ENCODE peak calls at places on chromosomes 13 and 19, in four cellular contexts. B is SHP77 treated with DMSO at 0.1 percent for 48 hours, X is LoVo, L is HT1080. J is an unnamed sample.

GRCh38 chr13:82693607-82694006 is 1188.7 kb downstream of the SLITRK1 start:
- DNase-seq in B (no peak), X (no peak), L (no peak), J (no peak)

GRCh38 chr13:106153041-106153440 is 382.4 kb downstream of the EFNB2 start:
- DNase-seq in B (no peak), X (no peak), L (no peak), J (no peak)

GRCh38 chr19:17775991-17776803 is 18.7 kb upstream of the B3GNT3 start:
- DNase-seq in B (no peak), X (no peak), L (no peak), J (peak)

GRCh38 chr13:83879431-83880171 is 2.7 kb downstream of the SLITRK1 start:
- DNase-seq in B (no peak), X (no peak), L (no peak), J (no peak)

GRCh38 chr13:59888408-59888807 is 275.3 kb downstream of the DIAPH3 start:
- DNase-seq in B (no peak), X (no peak), L (no peak), J (no peak)

GRCh38 chr19:55907286-55907685 is 24.9 kb downstream of the NLRP13 start:
- DNase-seq in B (no peak), X (no peak), L (no peak), J (no peak)

GRCh38 chr13:65966991-65967451 is 1263.1 kb downstream of the PCDH9 start:
- DNase-seq in B (no peak), X (peak), L (peak), J (no peak)

GRCh38 chr19:17347361-17347760 is 10.0 kb downstream of the GTPBP3 start:
- DNase-seq in B (no peak), X (no peak), L (peak), J (peak)

GRCh38 chr19:11659612-11660011 is 62.3 kb downstream of the ZNF627 start:
- DNase-seq in B (no peak), X (peak), L (no peak), J (no peak)

J was measured in Daoy.